ENCODE peak calls at places on chromosome 20, in four cellular contexts. B is H1, U is nephron progenitor cell, J is mesothelial cell of epicardium. G is an unnamed sample.

GRCh38 chr20:25282796-25283195 is 34.9 kb downstream of the PYGB start:
- DNase-seq in B (no peak), U (no peak), J (no peak), G (peak)

GRCh38 chr20:31596831-31597482 is 8.1 kb upstream of the ID1 start:
- DNase-seq in B (no peak), U (no peak), J (no peak), G (no peak)

GRCh38 chr20:24956001-24956761 is 7.1 kb downstream of the CST7 start:
- DNase-seq in B (no peak), U (no peak), J (no peak), G (no peak)

GRCh38 chr20:34938466-34939163 is 17.0 kb downstream of the GSS start:
- DNase-seq in B (no peak), U (no peak), J (no peak), G (no peak)

GRCh38 chr20:3483784-3484183 is 13.0 kb downstream of the ATRN start:
- DNase-seq in B (no peak), U (no peak), J (no peak), G (no peak)

GRCh38 chr20:56285496-56285895 is 37.0 kb downstream of the MC3R start:
- DNase-seq in B (no peak), U (no peak), J (no peak), G (no peak)

GRCh38 chr20:18056174-18057105 is 1.3 kb downstream of the OVOL2 start:
- DNase-seq in B (no peak), U (peak), J (peak), G (no peak)

GRCh38 chr20:50113420-50114224 is 672 bp upstream of the UBE2V1 start:
- DNase-seq in B (no peak), U (no peak), J (no peak), G (no peak)

GRCh38 chr20:38757145-38757800 is 9.0 kb downstream of the ACTR5 start:
- DNase-seq in B (no peak), U (no peak), J (no peak), G (no peak)
- TF ChIP-seq CTCF in B (no peak), U (no peak), J (no peak), G (no peak)

DNA sequence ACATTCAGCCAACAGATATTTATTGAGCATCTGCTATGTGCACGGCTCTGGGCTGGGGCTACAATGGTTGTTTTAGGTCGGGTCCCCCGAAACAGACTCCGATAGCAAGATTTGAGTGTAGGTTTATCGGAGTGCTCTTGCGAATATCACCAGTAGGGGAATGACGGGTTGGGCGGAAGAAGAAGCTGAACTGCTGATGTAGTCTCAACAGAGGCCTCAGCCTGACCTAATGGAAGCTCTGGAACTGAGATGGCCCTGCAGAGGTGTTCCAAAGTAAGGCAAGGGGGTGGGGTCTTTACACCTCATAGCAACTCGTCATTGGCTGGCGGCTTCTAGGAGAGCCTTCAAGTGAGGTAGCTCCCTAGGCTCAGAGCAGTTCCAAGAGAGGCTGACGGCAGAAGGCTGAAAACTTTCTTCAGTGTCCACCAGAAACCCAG is 1.1 kb downstream of the L3MBTL1 start:
- DNase-seq in B (no peak), U (no peak), J (no peak), G (no peak)
- TF ChIP-seq CTCF in B (no peak), U (no peak), J (no peak), G (no peak)

GRCh38 chr20:1374246-1374645 is 18.6 kb downstream of the FKBP1A start:
- DNase-seq in B (no peak), U (no peak), J (no peak), G (no peak)
- TF ChIP-seq CTCF in B (no peak), U (no peak), J (no peak), G (no peak)

DNA sequence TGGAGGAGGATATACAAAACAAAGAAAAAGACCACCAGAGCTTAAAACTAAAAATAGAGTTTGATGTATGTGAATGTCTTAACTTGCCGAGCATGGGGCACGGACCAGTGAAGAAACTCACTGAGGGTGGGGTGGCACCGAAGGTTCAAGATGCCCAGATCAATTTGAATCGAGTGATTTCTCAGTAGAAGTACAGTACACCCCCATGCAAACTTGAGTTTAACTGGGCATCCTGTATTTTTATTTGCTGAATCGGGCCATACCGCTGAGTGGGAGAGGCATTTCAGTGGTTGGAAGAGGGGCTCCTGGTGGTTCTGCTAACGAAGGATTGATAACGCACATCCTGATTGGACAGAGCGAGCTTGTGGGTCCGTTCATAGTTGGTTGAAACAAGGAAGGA is 81.7 kb downstream of the ANKRD60 start:
- DNase-seq in B (no peak), U (no peak), J (no peak), G (no peak)
- TF ChIP-seq CTCF in B (no peak), U (no peak), J (no peak), G (no peak)

DNA sequence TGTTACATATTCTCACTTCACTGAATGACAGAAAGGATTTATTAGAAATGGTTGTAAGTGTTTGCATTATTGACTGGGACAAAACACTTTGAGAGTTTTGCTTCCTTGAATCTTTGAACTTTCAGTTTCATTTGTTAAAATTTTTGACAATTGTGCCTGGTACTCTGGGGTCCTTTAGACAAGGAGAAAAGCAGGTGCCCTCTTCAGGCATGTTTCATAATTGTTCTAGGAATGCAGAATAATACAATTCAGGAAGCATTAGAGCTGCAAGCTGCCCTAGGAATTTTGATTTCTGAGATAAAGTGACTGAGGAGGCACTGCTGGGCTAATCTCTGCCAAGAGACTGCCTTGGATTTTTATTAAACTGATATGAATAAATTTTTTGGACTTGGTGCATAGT is 49.7 kb downstream of the TOP1 start:
- DNase-seq in B (no peak), U (no peak), J (no peak), G (no peak)
- TF ChIP-seq CTCF in B (no peak), U (peak), J (peak), G (no peak)

DNA sequence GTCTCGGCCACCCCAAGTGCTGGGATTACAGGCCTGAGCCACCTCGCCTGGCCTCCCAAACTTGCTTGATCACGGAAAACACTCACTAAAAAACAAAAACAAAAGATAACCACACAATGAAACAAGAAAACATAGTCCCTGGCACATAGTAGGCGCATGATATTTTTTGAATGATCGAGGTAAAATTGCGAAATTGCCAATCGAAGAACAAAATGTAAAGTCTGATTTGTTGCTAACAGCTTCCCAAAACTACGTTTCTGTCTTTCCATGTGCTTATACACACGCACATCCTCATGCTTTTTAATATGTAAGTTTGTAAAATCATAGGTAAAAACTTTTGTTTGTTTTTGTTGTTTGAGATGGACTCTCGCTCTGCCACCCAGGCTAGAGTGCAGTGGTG is 168.5 kb upstream of the SALL4 start:
- DNase-seq in B (no peak), U (no peak), J (no peak), G (no peak)
- TF ChIP-seq CTCF in B (no peak), U (no peak), J (no peak), G (no peak)

DNA sequence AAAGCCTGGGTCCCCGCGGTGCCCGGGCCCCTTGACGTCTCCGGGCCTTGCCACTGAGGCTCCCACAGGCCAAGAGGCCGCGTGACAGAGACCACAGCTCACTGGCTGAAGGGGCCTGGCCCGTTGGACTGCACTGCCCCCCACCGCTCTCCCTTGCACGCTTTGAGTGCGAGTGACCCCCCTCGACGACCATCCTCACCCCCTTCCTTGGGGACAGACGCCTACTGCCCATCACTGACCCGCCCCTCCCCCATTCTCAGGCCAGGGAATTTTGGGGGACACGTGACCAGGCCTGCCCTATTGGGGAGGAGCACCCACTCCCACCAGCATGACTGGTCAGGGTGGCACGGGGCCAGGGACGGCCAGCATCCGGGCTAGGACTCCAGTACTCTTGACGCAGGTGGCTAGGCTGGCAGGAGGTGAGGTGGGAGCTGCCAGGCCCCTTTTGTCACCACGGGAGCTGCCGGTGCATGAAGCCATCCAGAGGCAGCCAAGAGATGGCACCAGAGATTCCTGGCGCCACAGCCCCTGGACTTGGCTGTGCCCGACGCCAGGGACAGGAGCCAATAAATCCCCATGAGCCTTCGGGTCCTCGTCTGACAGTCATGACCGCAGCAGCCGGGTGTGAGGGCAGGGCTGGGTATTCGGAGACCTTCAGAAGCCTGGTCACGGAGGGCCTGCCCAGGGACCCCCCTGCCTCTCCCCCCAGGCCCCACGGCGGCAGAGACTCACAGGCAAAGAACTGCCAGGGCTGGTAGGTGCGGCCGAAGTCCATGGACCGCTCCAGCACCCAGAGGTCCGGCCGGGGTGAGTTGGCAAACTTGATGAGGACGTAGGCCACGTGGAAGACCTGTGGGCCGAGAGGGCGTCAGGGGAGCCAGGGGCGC is 14.5 kb downstream of the LAMA5 start:
- DNase-seq in B (no peak), U (no peak), J (no peak), G (no peak)
- TF ChIP-seq CTCF in B (no peak), U (no peak), J (no peak), G (no peak)

GRCh38 chr20:46592580-46593362 is 42.3 kb upstream of the OCSTAMP start:
- DNase-seq in B (no peak), U (no peak), J (no peak), G (no peak)
- TF ChIP-seq CTCF in B (peak), U (no peak), J (no peak), G (no peak)

GRCh38 chr20:64053841-64054661 is 4.6 kb upstream of the SOX18 start:
- DNase-seq in B (no peak), U (peak), J (no peak), G (no peak)
- TF ChIP-seq CTCF in B (peak), U (no peak), J (no peak), G (no peak)

GRCh38 chr20:14790771-14791517 is 453.5 kb upstream of the FLRT3 start:
- DNase-seq in B (no peak), U (no peak), J (no peak), G (no peak)
- TF ChIP-seq CTCF in B (no peak), U (no peak), J (no peak), G (no peak)